ENCODE peak calls at places on chromosomes 2 and 18, in four cellular contexts. Q is spleen, R is tibial artery, Z is IMR-90. C is an unnamed sample.
A peak's percentile ranks its signal among the peaks of the same experiment; 100 is the strongest.

GRCh38 chr2:16127958-16128357 is 187.6 kb downstream of the MYCN start:
- DNase-seq in Z (no peak), R (no peak), Q (no peak), C (no peak)

GRCh38 chr18:8359076-8359475 is 250.2 kb upstream of the RAB12 start:
- DNase-seq in Z (no peak), Q (no peak), R (no peak), C (no peak)

GRCh38 chr2:105112345-105112744 is 74.5 kb downstream of the MRPS9 start:
- DNase-seq in Z (no peak), R (no peak), Q (peak; percentile 55), C (no peak)

GRCh38 chr2:222878284-222878876 is 17.5 kb downstream of the ACSL3 start:
- DNase-seq in Z (no peak), Q (no peak), R (no peak), C (no peak)

GRCh38 chr2:19673213-19673791 is 228.5 kb downstream of the TTC32 start:
- DNase-seq in Z (peak; percentile 19), Q (no peak), R (no peak), C (no peak)

GRCh38 chr2:64455031-64455332 is 1.0 kb downstream of the LGALSL start:
- DNase-seq in Z (no peak), R (no peak), Q (no peak), C (no peak)

GRCh38 chr2:58620127-58620526 is 379.0 kb upstream of the FANCL start:
- DNase-seq in Q (no peak), R (no peak), Z (peak; percentile 6), C (no peak)

GRCh38 chr18:2538844-2539243 is 32.5 kb downstream of the METTL4 start:
- DNase-seq in R (no peak), Z (no peak), Q (no peak), C (no peak)

GRCh38 chr18:5518179-5518770 is 25.5 kb downstream of the EPB41L3 start:
- DNase-seq in Z (no peak), Q (no peak), R (no peak), C (no peak)

GRCh38 chr2:36360063-36360462 is 4.5 kb downstream of the CRIM1 start:
- DNase-seq in Z (no peak), Q (no peak), R (no peak), C (peak; percentile 3)

GRCh38 chr18:48799724-48800315 is 150.9 kb downstream of the SMAD7 start:
- DNase-seq in Q (peak; percentile 48), Z (no peak), R (peak; percentile 7), C (peak; percentile 30)

GRCh38 chr2:230885467-230886130 is 20.9 kb downstream of the ITM2C start:
- DNase-seq in R (no peak), Q (peak; percentile 76), Z (peak; percentile 75), C (no peak)

GRCh38 chr18:50073319-50073718 is 121.6 kb downstream of the MYO5B start:
- DNase-seq in Q (no peak), R (no peak), Z (no peak), C (no peak)

GRCh38 chr2:44362207-44363015 is 664 bp downstream of the CAMKMT start:
- DNase-seq in R (peak; percentile 48), Z (peak; percentile 55), Q (peak; percentile 85), C (peak; percentile 48)

GRCh38 chr2:58569460-58570185 is 328.5 kb upstream of the FANCL start:
- DNase-seq in Q (no peak), Z (no peak), R (no peak), C (no peak)

GRCh38 chr2:64296150-64296500 is 151.9 kb upstream of the PELI1 start:
- DNase-seq in Z (no peak), Q (no peak), R (no peak), C (no peak)

GRCh38 chr2:96800762-96801463 is 15.2 kb upstream of the CNNM3 start:
- DNase-seq in R (peak; percentile 66), Z (peak; percentile 41), Q (peak; percentile 94), C (no peak)

GRCh38 chr18:76348267-76349066 is 146.6 kb downstream of the ZNF516 start:
- DNase-seq in Q (no peak), R (no peak), Z (no peak), C (no peak)

GRCh38 chr2:236120006-236120740 is 48.0 kb downstream of the GBX2 start:
- DNase-seq in R (no peak), Z (no peak), Q (no peak), C (no peak)

GRCh38 chr2:42192642-42193566 is 23.8 kb downstream of the EML4 start:
- DNase-seq in Q (no peak), Z (no peak), R (no peak), C (no peak)

GRCh38 chr2:170354855-170355649 is 177.1 kb downstream of the MYO3B start:
- DNase-seq in Q (no peak), R (no peak), Z (no peak), C (no peak)

GRCh38 chr2:47218899-47219525 is 63.9 kb upstream of the STPG4 start:
- DNase-seq in Z (no peak), R (no peak), Q (no peak), C (no peak)

GRCh38 chr2:73103018-73103542 is 9.7 kb downstream of the RAB11FIP5 start:
- DNase-seq in Q (no peak), Z (no peak), R (no peak), C (no peak)

GRCh38 chr2:74617123-74617522 is 31.0 kb downstream of the M1AP start:
- DNase-seq in Z (no peak), Q (no peak), R (no peak), C (no peak)

GRCh38 chr2:144162652-144163051 is 357.3 kb downstream of the ZEB2 start:
- DNase-seq in R (no peak), Z (no peak), Q (no peak), C (no peak)

GRCh38 chr2:25480561-25480960 is 138.8 kb upstream of the DNMT3A start:
- DNase-seq in Z (no peak), Q (no peak), R (no peak), C (no peak)

GRCh38 chr2:72923833-72924352 is 6.6 kb downstream of the EMX1 start:
- DNase-seq in Q (no peak), Z (no peak), R (no peak), C (no peak)

GRCh38 chr2:233336541-233336940 is 17.8 kb upstream of the DGKD start:
- DNase-seq in Z (no peak), R (no peak), Q (no peak), C (no peak)

GRCh38 chr2:37477921-37478320 is 133.5 kb downstream of the QPCT start:
- DNase-seq in R (no peak), Z (no peak), Q (no peak), C (no peak)

GRCh38 chr2:231941673-231942072 is 15.5 kb upstream of the NPPC start:
- DNase-seq in Z (no peak), Q (no peak), R (no peak), C (peak; percentile 37)

GRCh38 chr2:120441744-120442471 is 96.0 kb downstream of the INHBB start:
- DNase-seq in R (no peak), Q (peak; percentile 66), Z (peak; percentile 13), C (no peak)

GRCh38 chr2:26723475-26723874 is 31.0 kb downstream of the KCNK3 start:
- DNase-seq in Q (no peak), R (no peak), Z (no peak), C (no peak)

GRCh38 chr18:8366070-8366469 is 243.2 kb upstream of the RAB12 start:
- DNase-seq in Q (no peak), R (no peak), Z (no peak), C (no peak)

GRCh38 chr2:1972428-1972827 is 228.1 kb upstream of the PXDN start:
- DNase-seq in Z (no peak), R (no peak), Q (no peak), C (no peak)
- H3K27ac ChIP-seq in Z (no peak overlapping the region), R (no peak overlapping the region), Q (no peak overlapping the region), C (no peak overlapping the region)

DNA sequence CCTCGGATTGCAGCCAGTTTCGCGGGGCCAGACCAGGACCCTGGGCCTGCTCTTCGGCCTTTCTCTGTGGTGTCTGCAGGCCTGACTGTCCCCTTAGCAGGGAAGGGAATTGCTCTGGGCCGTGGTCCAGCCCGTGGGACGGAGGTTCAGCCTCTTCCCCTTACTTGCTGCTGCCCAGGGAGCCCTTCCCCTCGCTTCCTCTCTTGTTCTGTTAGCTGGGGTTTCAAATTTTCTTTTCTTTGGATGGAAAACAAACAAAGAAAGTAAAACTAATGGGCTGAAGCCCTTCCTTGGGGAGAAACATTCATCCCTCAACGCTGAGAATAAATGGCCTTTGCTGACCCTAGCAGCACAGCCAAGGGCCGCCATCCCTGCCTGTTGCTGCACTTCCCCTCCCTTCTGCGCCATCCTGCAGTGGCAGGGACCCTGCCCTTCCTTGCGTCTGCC is 52.4 kb downstream of the ASAP2 start:
- DNase-seq in Q (no peak), Z (no peak), R (peak; percentile 59), C (no peak)
- H3K4me3 ChIP-seq in Q (no peak overlapping the region), Z (no peak overlapping the region), R (no peak overlapping the region), C (no peak overlapping the region)

GRCh38 chr18:57856707-57857280 is 53.7 kb upstream of the ATP8B1 start:
- DNase-seq in Q (no peak), Z (no peak), R (no peak), C (no peak)

GRCh38 chr18:57854726-57855125 is 51.6 kb upstream of the ATP8B1 start:
- DNase-seq in Q (no peak), Z (peak; percentile 22), R (no peak), C (no peak)

GRCh38 chr18:57853864-57854263 is 50.7 kb upstream of the ATP8B1 start:
- DNase-seq in Z (no peak), Q (no peak), R (no peak), C (no peak)

GRCh38 chr18:57853133-57853532 is 50.0 kb upstream of the ATP8B1 start:
- DNase-seq in Z (no peak), R (no peak), Q (no peak), C (no peak)

DNA sequence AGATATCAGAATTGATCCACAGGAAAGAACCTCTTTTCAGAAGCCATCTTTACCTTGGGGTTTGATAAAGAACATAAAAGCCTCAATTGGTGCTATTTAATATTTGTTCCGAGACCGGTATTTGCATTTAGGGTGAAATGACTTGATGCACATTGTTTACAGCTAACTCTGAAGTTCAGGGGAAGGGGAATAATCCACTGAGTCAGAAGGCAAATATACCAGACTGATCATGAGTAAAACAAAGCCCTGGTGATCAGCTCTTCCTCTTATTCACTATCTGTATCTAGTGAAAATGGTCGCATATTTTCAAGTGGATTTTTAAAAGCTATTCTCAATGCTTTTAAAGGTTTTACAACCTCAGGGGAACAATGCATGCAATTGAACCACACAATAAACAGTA is 53.0 kb upstream of the ATP8B1 start:
- DNase-seq in Q (no peak), R (no peak), Z (no peak), C (no peak)
- H3K27ac ChIP-seq in Q (no peak overlapping the region), R (no peak overlapping the region), Z (no peak overlapping the region), C (no peak overlapping the region)

GRCh38 chr2:240581811-240582210 is 4.7 kb upstream of the CAPN10 start:
- DNase-seq in Z (no peak), Q (no peak), R (no peak), C (no peak)

GRCh38 chr2:240585101-240585500 is 1.4 kb upstream of the CAPN10 start:
- DNase-seq in Z (no peak), R (no peak), Q (peak; percentile 79), C (no peak)

GRCh38 chr2:240584486-240585031 is 2.0 kb upstream of the CAPN10 start:
- DNase-seq in Q (peak; percentile 80), Z (no peak), R (no peak), C (no peak)

GRCh38 chr2:240583774-240584173 is 2.8 kb upstream of the CAPN10 start:
- DNase-seq in Z (no peak), Q (peak; percentile 47), R (no peak), C (no peak)

DNA sequence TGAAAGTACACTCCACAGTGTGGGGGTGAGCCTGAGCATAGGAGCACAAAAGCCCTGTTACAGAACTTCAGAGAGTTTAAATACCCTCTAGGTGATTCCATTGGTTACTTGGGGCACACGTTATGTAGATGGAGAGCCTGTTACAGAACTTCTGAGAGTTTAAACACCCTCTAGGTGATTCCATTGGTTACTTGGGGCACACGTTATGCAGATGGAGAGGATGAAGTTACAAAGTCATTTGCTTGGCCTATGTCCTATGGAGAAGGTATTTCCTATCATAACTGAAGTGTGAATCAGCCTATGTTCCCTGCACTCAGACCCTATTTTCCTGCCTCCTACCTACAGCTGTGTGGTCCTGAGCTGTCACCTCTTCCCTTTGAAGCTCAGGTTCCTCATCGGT is 3.8 kb upstream of the CAPN10 start:
- DNase-seq in Z (no peak), R (no peak), Q (no peak), C (no peak)
- H3K4me3 ChIP-seq in Z (no peak overlapping the region), R (no peak overlapping the region), Q (no peak overlapping the region), C (no peak overlapping the region)

C was measured in SJSA1.